ENCODE peak calls at places on chromosomes 4 and X, in seven cellular contexts. T is heart right ventricle, I is transverse colon, S is neuronal stem cell, P is mesendoderm, K is psoas muscle, V is PC-3. J is an unnamed sample. For H3K4me1, the result is how much of the 10 kb centered on the place peaks cover.

GRCh38 chrX:150610038-150610437 is 41.6 kb downstream of the MTM1 start:
- DNase-seq in T (no peak), I (no peak), S (no peak), P (no peak), K (no peak), V (no peak), J (no peak)

GRCh38 chrX:71128166-71128833 is 9.9 kb downstream of the MED12 start:
- DNase-seq in T (no peak), I (no peak), S (no peak), P (no peak), K (no peak), V (no peak), J (no peak)

GRCh38 chr4:134202136-134202535 is 547 bp upstream of the PABPC4L start:
- DNase-seq in T (no peak), I (no peak), S (no peak), P (no peak), K (no peak), V (no peak), J (no peak)

GRCh38 chrX:40157228-40158035 is 59.7 kb upstream of the BCOR start:
- DNase-seq in T (no peak), I (no peak), S (no peak), P (peak), K (no peak), V (no peak), J (no peak)

GRCh38 chrX:134688839-134689238 is 30.6 kb upstream of the PLAC1 start:
- DNase-seq in T (no peak), I (no peak), S (no peak), P (no peak), K (no peak), V (peak), J (no peak)

GRCh38 chrX:118603981-118604380 is 108.4 kb downstream of the DOCK11 start:
- DNase-seq in T (peak), I (peak), S (peak), P (peak), K (peak), V (peak), J (no peak)

GRCh38 chr4:13919021-13919441 is 291.5 kb upstream of the BOD1L1 start:
- DNase-seq in T (no peak), I (no peak), S (no peak), P (no peak), K (no peak), V (no peak), J (no peak)

GRCh38 chr4:169005453-169006099 is 4.5 kb downstream of the CBR4 start:
- DNase-seq in T (no peak), I (no peak), S (no peak), P (peak), K (no peak), V (no peak), J (no peak)

GRCh38 chrX:17046478-17047097 is 100.1 kb downstream of the REPS2 start:
- DNase-seq in T (peak), I (peak), S (peak), P (peak), K (peak), V (peak), J (no peak)

GRCh38 chr4:38452009-38452408 is 212.0 kb upstream of the KLF3 start:
- DNase-seq in T (no peak), I (no peak), S (no peak), P (no peak), K (no peak), V (no peak), J (no peak)

GRCh38 chr4:5341151-5341925 is 290.1 kb downstream of the STK32B start:
- DNase-seq in T (no peak), I (no peak), S (no peak), P (no peak), K (no peak), V (no peak), J (no peak)

GRCh38 chr4:18291981-18292380 is 270.4 kb upstream of the LCORL start:
- DNase-seq in T (no peak), I (no peak), S (no peak), P (no peak), K (no peak), V (no peak), J (no peak)

GRCh38 chr4:48602763-48603162 is 112.7 kb downstream of the ZAR1 start:
- DNase-seq in T (no peak), I (no peak), S (no peak), P (no peak), K (no peak), V (peak), J (no peak)

GRCh38 chr4:41160010-41160789 is 54.1 kb downstream of the APBB2 start:
- DNase-seq in T (no peak), I (no peak), S (no peak), P (peak), K (peak), V (peak), J (no peak)

GRCh38 chr4:87985097-87985886 is 9.8 kb downstream of the SPP1 start:
- DNase-seq in T (peak), I (peak), S (no peak), P (peak), K (no peak), V (peak), J (peak)

GRCh38 chr4:156732634-156733033 is 239.0 kb downstream of the PDGFC start:
- DNase-seq in T (no peak), I (no peak), S (no peak), P (peak), K (no peak), V (no peak), J (no peak)

GRCh38 chrX:48498374-48498809 is 10.4 kb upstream of the PORCN start:
- DNase-seq in T (no peak), I (no peak), S (no peak), P (no peak), K (no peak), V (peak), J (no peak)

GRCh38 chrX:77937291-77937690 is 26.8 kb downstream of the ATP7A start:
- DNase-seq in T (no peak), I (no peak), S (no peak), P (no peak), K (no peak), V (peak), J (no peak)

GRCh38 chr4:83626245-83626843 is 90.4 kb downstream of the GPAT3 start:
- DNase-seq in T (peak), I (no peak), S (no peak), P (no peak), K (no peak), V (no peak), J (no peak)

GRCh38 chr4:105387466-105387865 is 86.4 kb downstream of the PPA2 start:
- DNase-seq in T (no peak), I (no peak), S (no peak), P (no peak), K (no peak), V (no peak), J (no peak)

GRCh38 chr4:26323807-26324206 is 3.0 kb downstream of the RBPJ start:
- DNase-seq in T (no peak), I (no peak), S (no peak), P (no peak), K (no peak), V (no peak), J (no peak)
- H3K4me1 ChIP-seq in T (half or more), I (under half), S (under half), P (under half), K (under half), V (under half), J (under half)

GRCh38 chr4:2792396-2792710 is 532 bp upstream of the SH3BP2 start:
- DNase-seq in T (no peak), I (no peak), S (no peak), P (no peak), K (no peak), V (no peak), J (peak)
- H3K4me3 ChIP-seq in T (no peak), I (no peak), S (no peak), P (no peak), K (no peak), V (no peak), J (peak)

DNA sequence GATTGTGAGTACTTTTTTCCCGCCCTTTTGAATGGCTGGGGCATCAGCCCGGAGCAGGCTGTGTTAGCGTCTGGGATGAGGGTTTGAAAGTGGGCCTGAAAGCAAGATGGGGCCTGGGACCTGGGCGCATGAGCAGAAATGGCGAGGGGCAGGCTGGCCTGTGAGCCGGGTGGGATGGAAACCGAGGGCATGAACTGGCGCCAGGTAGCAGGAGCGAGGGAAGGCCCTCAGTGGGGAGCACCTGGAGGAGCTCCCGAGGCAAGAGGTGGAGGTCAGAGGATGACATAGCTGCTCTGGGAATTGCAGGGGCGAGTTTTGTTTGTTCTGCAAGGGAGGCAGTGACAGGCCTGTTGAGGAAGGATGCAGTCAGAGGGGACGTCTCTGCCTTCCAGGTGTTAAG is 68.6 kb downstream of the RGS12 start:
- DNase-seq in T (no peak), I (no peak), S (no peak), P (no peak), K (no peak), V (no peak), J (no peak)
- H3K4me1 ChIP-seq in T (under half), I (under half), S (under half), P (under half), K (under half), V (under half), J (under half)

GRCh38 chr4:33714971-33715370 is 2529.3 kb downstream of the ARAP2 start:
- DNase-seq in T (no peak), I (no peak), S (no peak), P (no peak), K (no peak), V (peak), J (no peak)
- H3K4me3 ChIP-seq in T (no peak), I (no peak), S (no peak), P (no peak), K (no peak), V (no peak), J (no peak)

GRCh38 chrX:119763175-119763574 is 4.8 kb downstream of the SOWAHD start:
- DNase-seq in T (no peak), I (no peak), S (no peak), P (peak), K (no peak), V (no peak), J (no peak)

GRCh38 chrX:119762718-119763117 is 4.3 kb downstream of the SOWAHD start:
- DNase-seq in T (no peak), I (no peak), S (no peak), P (peak), K (no peak), V (no peak), J (no peak)

GRCh38 chrX:119759333-119759766 is 962 bp downstream of the SOWAHD start:
- DNase-seq in T (no peak), I (no peak), S (no peak), P (peak), K (no peak), V (no peak), J (no peak)

GRCh38 chrX:119760026-119760902 is 1.9 kb downstream of the SOWAHD start:
- DNase-seq in T (no peak), I (no peak), S (no peak), P (no peak), K (no peak), V (no peak), J (no peak)

GRCh38 chrX:119763836-119764387 is 5.5 kb downstream of the SOWAHD start:
- DNase-seq in T (no peak), I (no peak), S (no peak), P (no peak), K (no peak), V (no peak), J (no peak)
- H3K4me1 ChIP-seq in T (under half), I (under half), S (under half), P (under half), K (under half), V (under half), J (under half)

DNA sequence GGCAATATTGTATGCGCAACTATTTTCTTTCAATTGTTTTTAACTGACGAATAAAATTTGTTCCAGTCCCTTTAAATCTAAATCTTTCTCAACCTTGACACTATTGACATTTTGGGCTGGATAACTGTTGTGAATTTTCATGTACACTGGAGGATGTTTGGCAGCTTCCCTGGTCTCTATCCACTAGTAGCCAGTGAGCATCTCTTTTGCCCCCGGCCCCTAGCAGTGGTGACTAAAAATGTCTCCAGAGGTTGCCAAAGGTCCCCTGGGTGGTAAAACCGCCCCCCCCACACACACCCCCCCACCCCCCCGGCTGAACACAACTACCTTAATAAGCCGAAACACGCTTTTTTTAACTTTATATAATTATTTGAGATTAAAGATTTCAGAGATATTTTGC is 514 bp downstream of the FANCB start:
- DNase-seq in T (no peak), I (no peak), S (no peak), P (peak), K (no peak), V (no peak), J (no peak)
- H3K4me3 ChIP-seq in T (peak), I (no peak), S (peak), P (no peak), K (peak), V (peak), J (no peak)